ENCODE peak calls at places on chromosomes 3 and 15, in eight cellular contexts. Q, P, U, B, N, I, T and W are unnamed samples.

GRCh38 chr3:127967296-127967695 is 52.3 kb downstream of the KBTBD12 start:
- DNase-seq in T (no peak), P (no peak), I (no peak), B (no peak), U (no peak), Q (no peak), N (no peak), W (no peak)

GRCh38 chr15:33458421-33458820 is 147.7 kb downstream of the RYR3 start:
- DNase-seq in I (no peak), Q (no peak), U (no peak), N (no peak), B (no peak), T (no peak), P (no peak), W (no peak)

GRCh38 chr15:68560501-68561113 is 18.2 kb upstream of the CORO2B start:
- DNase-seq in T (no peak), U (no peak), Q (no peak), N (no peak), I (no peak), P (no peak), B (no peak), W (no peak)

GRCh38 chr15:98731712-98732450 is 83.5 kb downstream of the IGF1R start:
- DNase-seq in P (no peak), N (no peak), T (no peak), I (no peak), Q (no peak), B (no peak), U (no peak), W (no peak)

GRCh38 chr15:69904296-69904560 is 193.5 kb downstream of the TLE3 start:
- DNase-seq in B (no peak), U (no peak), N (no peak), I (no peak), Q (no peak), T (no peak), P (no peak), W (no peak)

GRCh38 chr15:54089776-54090175 is 111.5 kb downstream of the UNC13C start:
- DNase-seq in I (no peak), P (no peak), B (no peak), T (no peak), Q (no peak), N (no peak), U (no peak), W (no peak)

GRCh38 chr15:68279779-68280745 is 2.5 kb downstream of the FEM1B start:
- DNase-seq in T (no peak), N (no peak), U (no peak), B (no peak), P (no peak), Q (no peak), I (peak), W (no peak)

GRCh38 chr3:119690043-119690656 is 12.7 kb upstream of the CFAP91 start:
- DNase-seq in Q (no peak), N (peak), U (no peak), T (peak), P (no peak), I (peak), B (no peak), W (no peak)

GRCh38 chr15:98002874-98003273 is 42.4 kb downstream of the ARRDC4 start:
- DNase-seq in B (no peak), I (no peak), P (no peak), U (no peak), N (no peak), Q (no peak), T (no peak), W (no peak)

GRCh38 chr3:55896155-55896554 is 409.0 kb upstream of the WNT5A start:
- DNase-seq in N (peak), P (no peak), B (no peak), Q (no peak), T (no peak), U (no peak), I (no peak), W (no peak)

GRCh38 chr15:55060831-55061230 is 135.9 kb downstream of the RSL24D1 start:
- DNase-seq in Q (no peak), T (no peak), U (no peak), B (no peak), P (no peak), N (no peak), I (no peak), W (no peak)

GRCh38 chr3:142998439-142998838 is 2.9 kb upstream of the U2SURP start:
- DNase-seq in B (no peak), U (no peak), I (peak), Q (no peak), T (no peak), P (no peak), N (no peak), W (no peak)

GRCh38 chr15:69749274-69749673 is 296.7 kb downstream of the RPLP1 start:
- DNase-seq in B (no peak), I (no peak), Q (no peak), N (no peak), U (no peak), P (no peak), T (no peak), W (no peak)

GRCh38 chr15:81064253-81064652 is 63.5 kb downstream of the TLNRD1 start:
- DNase-seq in Q (no peak), U (no peak), P (no peak), T (no peak), B (no peak), I (no peak), N (no peak), W (no peak)

GRCh38 chr15:73806698-73807483 is 53.7 kb upstream of the INSYN1 start:
- DNase-seq in U (no peak), B (no peak), N (peak), P (no peak), T (no peak), Q (no peak), I (no peak), W (no peak)

GRCh38 chr3:126338796-126339241 is 18.4 kb downstream of the KLF15 start:
- DNase-seq in I (no peak), Q (peak), B (no peak), T (no peak), N (no peak), P (peak), U (no peak), W (no peak)

GRCh38 chr15:57237282-57237642 is 139.0 kb upstream of the CGNL1 start:
- DNase-seq in B (no peak), T (no peak), P (no peak), I (no peak), N (peak), Q (no peak), U (no peak), W (no peak)

GRCh38 chr3:186425788-186426730 is 64.0 kb upstream of the DGKG start:
- DNase-seq in T (peak), I (peak), Q (no peak), U (peak), P (no peak), B (no peak), N (peak), W (peak)

GRCh38 chr15:50124557-50125080 is 5.6 kb upstream of the ATP8B4 start:
- DNase-seq in I (no peak), U (no peak), N (no peak), B (no peak), T (no peak), P (no peak), Q (no peak), W (no peak)

GRCh38 chr15:29043731-29044485 is 158.1 kb downstream of the APBA2 start:
- DNase-seq in B (no peak), I (no peak), U (no peak), N (no peak), P (no peak), T (no peak), Q (no peak), W (peak)

GRCh38 chr15:59306520-59307163 is 66.0 kb downstream of the MYO1E start:
- DNase-seq in T (no peak), N (no peak), Q (no peak), I (peak), U (no peak), P (no peak), B (no peak), W (no peak)

GRCh38 chr3:14286887-14287496 is 108.4 kb downstream of the LSM3 start:
- DNase-seq in B (no peak), U (no peak), P (no peak), T (no peak), N (no peak), I (no peak), Q (no peak), W (no peak)

GRCh38 chr15:80155001-80155377 is 2.2 kb downstream of the FAH start:
- DNase-seq in T (no peak), B (no peak), P (no peak), Q (no peak), U (no peak), N (no peak), I (no peak), W (no peak)

GRCh38 chr3:175585898-175586297 is 726.8 kb downstream of the NAALADL2 start:
- DNase-seq in P (no peak), Q (no peak), U (no peak), I (peak), T (no peak), B (no peak), N (no peak), W (peak)

GRCh38 chr3:100556656-100557310 is 52.6 kb upstream of the ADGRG7 start:
- DNase-seq in Q (no peak), B (no peak), P (no peak), U (no peak), I (peak), N (no peak), T (no peak), W (no peak)

GRCh38 chr15:63072023-63072650 is 29.6 kb downstream of the TPM1 start:
- DNase-seq in U (no peak), I (peak), P (no peak), N (no peak), Q (no peak), B (no peak), T (no peak), W (no peak)

GRCh38 chr15:76533995-76534394 is 197.4 kb downstream of the ISL2 start:
- DNase-seq in U (no peak), T (no peak), I (no peak), B (no peak), P (no peak), Q (no peak), N (no peak), W (no peak)

GRCh38 chr3:180018588-180018987 is 18.1 kb downstream of the PEX5L start:
- DNase-seq in Q (no peak), U (no peak), B (no peak), I (no peak), N (peak), P (no peak), T (no peak), W (no peak)

GRCh38 chr15:77066961-77067690 is 3.8 kb downstream of the TSPAN3 start:
- DNase-seq in I (peak), P (no peak), T (peak), N (no peak), B (no peak), U (no peak), Q (no peak), W (no peak)

GRCh38 chr3:117409701-117410459 is 700.3 kb downstream of the TUSC7 start:
- DNase-seq in I (peak), Q (no peak), B (no peak), P (no peak), N (peak), T (no peak), U (no peak), W (no peak)

GRCh38 chr15:95912280-95912625 is 418.2 kb upstream of the NR2F2 start:
- DNase-seq in U (no peak), B (no peak), P (no peak), Q (no peak), T (no peak), N (peak), I (no peak), W (no peak)

GRCh38 chr15:77516076-77516475 is 95.4 kb downstream of the HMG20A start:
- DNase-seq in P (no peak), I (peak), T (no peak), B (no peak), N (no peak), U (no peak), Q (no peak), W (no peak)

GRCh38 chr3:136250862-136251460 is 821 bp downstream of the PCCB start:
- DNase-seq in P (peak), T (peak), Q (peak), I (peak), U (no peak), N (peak), B (peak), W (no peak)

GRCh38 chr15:52567886-52568568 is 803 bp downstream of the ARPP19 start:
- DNase-seq in I (peak), U (no peak), N (no peak), P (no peak), Q (no peak), T (peak), B (peak), W (peak)

GRCh38 chr3:112785321-112786001 is 61.2 kb downstream of the CD200R1L start:
- DNase-seq in P (no peak), N (no peak), U (no peak), I (no peak), Q (no peak), B (no peak), T (no peak), W (no peak)

GRCh38 chr3:112782481-112782880 is 64.2 kb downstream of the CD200R1L start:
- DNase-seq in I (no peak), N (no peak), T (no peak), Q (no peak), U (no peak), B (no peak), P (no peak), W (no peak)

GRCh38 chr3:112778298-112779008 is 68.2 kb downstream of the CD200R1L start:
- DNase-seq in T (no peak), N (no peak), I (peak), Q (no peak), P (no peak), U (peak), B (no peak), W (peak)

GRCh38 chr3:112779558-112780480 is 66.8 kb downstream of the CD200R1L start:
- DNase-seq in P (no peak), T (no peak), N (no peak), B (no peak), I (peak), Q (no peak), U (no peak), W (no peak)

DNA sequence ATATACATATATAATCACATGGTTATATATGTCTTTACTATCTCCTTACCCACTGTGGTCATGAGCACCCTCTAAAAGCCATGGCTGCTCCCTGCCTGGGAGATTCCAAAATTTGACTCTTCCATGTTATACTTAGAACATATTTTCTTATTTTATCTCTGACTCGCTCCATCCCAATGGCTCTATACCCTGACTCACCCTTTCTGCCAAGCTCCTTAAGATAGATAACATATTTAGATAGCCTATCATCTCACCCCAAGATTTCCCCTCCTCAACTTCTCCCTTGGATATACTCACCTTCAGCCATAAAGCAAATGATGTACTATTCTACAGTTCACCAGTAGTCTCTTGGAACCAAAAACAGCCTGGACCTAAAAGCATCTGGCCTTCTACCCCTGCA is 65.1 kb downstream of the CD200R1L start:
- DNase-seq in N (no peak), B (no peak), P (no peak), T (no peak), U (no peak), Q (no peak), I (peak), W (no peak)
- H3K4me3 ChIP-seq in N (no peak), B (no peak), P (no peak), T (no peak), U (no peak), Q (no peak), I (no peak), W (no peak)

DNA sequence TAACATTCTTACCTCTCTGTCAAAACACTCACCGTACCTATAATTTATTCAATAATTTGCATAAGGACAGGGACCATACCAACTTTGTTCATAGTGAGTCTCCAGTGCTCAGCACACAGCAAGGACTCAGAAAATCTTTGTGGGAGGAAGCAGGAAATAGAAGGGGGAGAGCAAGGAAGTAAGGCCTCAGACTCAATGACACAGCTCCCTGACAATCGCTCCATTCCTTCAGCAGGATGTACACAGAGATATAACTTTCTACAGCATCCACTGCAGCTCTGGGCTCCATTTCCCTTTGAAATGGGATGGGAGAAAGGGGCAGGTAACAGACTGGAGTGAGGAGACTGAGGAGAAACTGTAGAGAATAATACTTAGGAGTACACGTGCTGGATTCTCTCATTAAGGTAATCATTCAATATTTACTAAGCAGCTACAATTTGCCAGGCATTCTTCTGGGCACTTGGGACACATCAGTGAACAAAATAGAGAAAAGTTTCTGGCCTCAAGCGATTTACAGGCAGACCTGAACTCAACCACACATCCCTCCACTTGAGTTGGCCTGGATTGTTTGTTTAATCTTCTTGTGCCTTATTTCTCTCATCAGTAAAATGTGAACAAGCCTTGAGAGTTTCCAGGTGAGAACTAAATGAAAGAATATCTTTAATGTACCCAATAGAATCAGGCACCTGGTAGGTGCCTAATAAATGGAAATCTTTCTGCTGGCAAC is 330.3 kb upstream of the THBS1 start:
- DNase-seq in Q (no peak), P (no peak), U (no peak), I (no peak), N (no peak), B (no peak), T (no peak), W (no peak)
- H3K4me3 ChIP-seq in Q (no peak), P (no peak), U (no peak), I (no peak), N (no peak), B (no peak), T (no peak), W (no peak)

GRCh38 chr3:160226740-160227048 is 1.5 kb downstream of the C3orf80 start:
- DNase-seq in P (peak), U (no peak), T (no peak), Q (no peak), B (no peak), N (no peak), I (no peak), W (no peak)
- H3K4me3 ChIP-seq in P (peak), U (peak), T (no peak), Q (peak), B (no peak), N (peak), I (peak), W (no peak)

DNA sequence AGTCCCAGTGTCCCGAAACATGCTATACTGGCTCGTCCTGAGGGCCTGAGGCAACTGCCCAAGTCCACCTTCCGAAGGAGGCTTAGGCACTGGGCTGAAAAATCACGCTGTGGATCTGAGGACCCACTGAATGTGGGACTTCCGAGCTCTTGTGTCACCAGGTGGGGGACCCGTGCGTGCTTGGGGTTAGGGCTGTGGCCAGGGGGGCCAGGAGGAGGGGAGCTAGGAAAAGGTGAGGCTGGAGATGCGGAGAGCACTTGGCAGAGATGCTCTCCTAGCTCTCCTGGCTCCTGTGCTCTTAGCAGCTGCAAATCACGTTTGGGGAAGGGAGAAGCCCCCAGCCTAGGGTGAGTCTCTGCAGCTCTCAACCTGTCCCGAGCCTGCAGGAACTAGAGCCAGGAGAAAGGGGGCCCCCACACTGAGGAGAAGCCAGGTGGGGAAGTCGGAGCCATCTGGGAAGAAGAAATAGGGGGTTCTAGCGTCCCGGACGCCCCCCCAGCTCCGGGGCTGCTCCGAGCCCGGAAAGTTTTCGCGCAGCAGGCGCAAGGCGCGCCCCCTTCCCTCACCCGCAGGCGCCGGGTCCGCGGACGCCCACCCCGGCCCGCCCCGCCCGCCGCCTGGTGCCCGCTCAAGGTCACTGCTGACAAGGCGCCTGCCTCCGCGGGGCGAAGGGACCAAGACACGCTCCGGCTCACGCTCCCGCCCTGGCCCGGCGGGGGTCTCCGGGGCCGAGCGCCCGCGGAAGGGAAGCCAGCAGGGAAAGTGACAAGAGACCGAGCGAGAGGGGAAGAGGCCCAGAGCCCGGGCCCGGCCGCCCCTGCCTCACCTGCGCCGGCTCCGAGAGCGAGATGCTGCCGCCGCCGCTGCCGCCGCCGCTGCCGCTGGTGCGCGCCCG is 108.7 kb upstream of the SLC6A11 start:
- DNase-seq in Q (no peak), P (no peak), I (no peak), B (no peak), N (peak), U (no peak), T (no peak), W (no peak)
- H3K4me3 ChIP-seq in Q (peak), P (peak), I (no peak), B (no peak), N (peak), U (no peak), T (no peak), W (no peak)

GRCh38 chr3:152203677-152204076 is 65.1 kb upstream of the MBNL1 start:
- DNase-seq in Q (no peak), B (no peak), U (peak), T (no peak), I (peak), P (no peak), N (no peak), W (no peak)
- H3K4me3 ChIP-seq in Q (peak), B (no peak), U (no peak), T (no peak), I (peak), P (peak), N (no peak), W (no peak)

GRCh38 chr3:39130693-39131265 is 22.6 kb downstream of the CSRNP1 start:
- DNase-seq in Q (no peak), N (no peak), U (no peak), B (no peak), I (no peak), P (no peak), T (no peak), W (no peak)
- H3K4me3 ChIP-seq in Q (no peak), N (no peak), U (no peak), B (no peak), I (no peak), P (no peak), T (no peak), W (no peak)

GRCh38 chr15:39580117-39580629 is 706 bp upstream of the THBS1 start:
- DNase-seq in B (peak), I (peak), Q (peak), N (peak), P (peak), T (peak), U (peak), W (peak)

GRCh38 chr15:39580630-39581500 is at the start of gene THBS1:
- DNase-seq in U (peak), N (peak), T (peak), Q (peak), B (peak), I (peak), P (no peak), W (peak)

GRCh38 chr15:39582286-39582976 is 1.6 kb downstream of the THBS1 start:
- DNase-seq in P (no peak), Q (peak), U (peak), N (no peak), T (no peak), I (peak), B (no peak), W (peak)

GRCh38 chr15:39582977-39583585 is 2.2 kb downstream of the THBS1 start:
- DNase-seq in Q (no peak), P (no peak), I (no peak), N (no peak), B (no peak), U (peak), T (no peak), W (peak)

GRCh38 chr15:39581501-39582285 is 814 bp downstream of the THBS1 start:
- DNase-seq in P (peak), N (peak), I (peak), U (peak), Q (no peak), B (peak), T (peak), W (peak)
- H3K4me3 ChIP-seq in P (peak), N (peak), I (peak), U (peak), Q (peak), B (peak), T (peak), W (peak)

GRCh38 chr3:149968216-149968615 is 2.5 kb downstream of the PFN2 start:
- DNase-seq in B (no peak), U (no peak), N (peak), P (no peak), Q (no peak), I (peak), T (no peak), W (no peak)
- H3K4me3 ChIP-seq in B (no peak), U (peak), N (peak), P (peak), Q (peak), I (peak), T (peak), W (peak)